ENCODE peak calls at places on chromosomes 1 and 21, in five cellular contexts. One of them, this sample, is unnamed.

GRCh38 chr1:78078358-78078757 is 32.6 kb downstream of the GIPC2 start:
- DNase-seq in NCI-H1694: no peak
- DNase-seq in AG20443: no peak
- DNase-seq in NCI-H2081: no peak
- DNase-seq in AG10803: no peak
- DNase-seq in this sample: no peak

GRCh38 chr21:29297483-29298347 is 1.0 kb upstream of the BACH1 start:
- DNase-seq in NCI-H1694: no peak
- DNase-seq in AG20443: no peak
- DNase-seq in NCI-H2081: no peak
- DNase-seq in AG10803: no peak
- DNase-seq in this sample: no peak

GRCh38 chr1:234985007-234985370 is 143.6 kb downstream of the TOMM20 start:
- DNase-seq in NCI-H1694: no peak
- DNase-seq in AG20443: no peak
- DNase-seq in NCI-H2081: no peak
- DNase-seq in AG10803: no peak
- DNase-seq in this sample: no peak

GRCh38 chr1:26582836-26583460 is 53.4 kb downstream of the RPS6KA1 start:
- DNase-seq in NCI-H1694: no peak
- DNase-seq in AG20443: peak; percentile 79
- DNase-seq in NCI-H2081: no peak
- DNase-seq in AG10803: peak; percentile 71
- DNase-seq in this sample: no peak

GRCh38 chr21:25638634-25639166 is 358 bp upstream of the JAM2 start:
- DNase-seq in NCI-H1694: no peak
- DNase-seq in AG20443: peak; percentile 14
- DNase-seq in NCI-H2081: no peak
- DNase-seq in AG10803: peak; percentile 27
- DNase-seq in this sample: no peak

GRCh38 chr1:80250573-80251168 is 1244.1 kb upstream of the ADGRL4 start:
- DNase-seq in NCI-H1694: no peak
- DNase-seq in AG20443: no peak
- DNase-seq in NCI-H2081: no peak
- DNase-seq in AG10803: no peak
- DNase-seq in this sample: no peak

GRCh38 chr1:100353988-100354387 is 1.7 kb downstream of the CDC14A start:
- DNase-seq in NCI-H1694: no peak
- DNase-seq in AG20443: peak; percentile 60
- DNase-seq in NCI-H2081: no peak
- DNase-seq in AG10803: peak; percentile 68
- DNase-seq in this sample: no peak

GRCh38 chr1:201190624-201191051 is at the start of gene IGFN1:
- DNase-seq in NCI-H1694: no peak
- DNase-seq in AG20443: no peak
- DNase-seq in NCI-H2081: no peak
- DNase-seq in AG10803: no peak
- DNase-seq in this sample: no peak

GRCh38 chr1:37149296-37149695 is 115.0 kb upstream of the GRIK3 start:
- DNase-seq in NCI-H1694: peak; percentile 31
- DNase-seq in AG20443: no peak
- DNase-seq in NCI-H2081: no peak
- DNase-seq in AG10803: no peak
- DNase-seq in this sample: peak; percentile 87

GRCh38 chr1:41387667-41388091 is 26.4 kb downstream of the FOXO6 start:
- DNase-seq in NCI-H1694: peak; percentile 55
- DNase-seq in AG20443: peak; percentile 85
- DNase-seq in NCI-H2081: peak; percentile 93
- DNase-seq in AG10803: peak; percentile 52
- DNase-seq in this sample: peak; percentile 87

GRCh38 chr21:44617071-44617501 is 5.2 kb downstream of the KRTAP10-8 start:
- DNase-seq in NCI-H1694: no peak
- DNase-seq in AG20443: no peak
- DNase-seq in NCI-H2081: no peak
- DNase-seq in AG10803: no peak
- DNase-seq in this sample: no peak

GRCh38 chr1:208333676-208334075 is 89.5 kb upstream of the PLXNA2 start:
- DNase-seq in NCI-H1694: no peak
- DNase-seq in AG20443: no peak
- DNase-seq in NCI-H2081: no peak
- DNase-seq in AG10803: no peak
- DNase-seq in this sample: no peak

GRCh38 chr1:237043846-237044636 is 2.1 kb downstream of the RYR2 start:
- DNase-seq in NCI-H1694: no peak
- DNase-seq in AG20443: no peak
- DNase-seq in NCI-H2081: no peak
- DNase-seq in AG10803: no peak
- DNase-seq in this sample: no peak

GRCh38 chr21:29654855-29655254 is 284.9 kb downstream of the GRIK1 start:
- DNase-seq in NCI-H1694: no peak
- DNase-seq in AG20443: no peak
- DNase-seq in NCI-H2081: no peak
- DNase-seq in AG10803: no peak
- DNase-seq in this sample: no peak

GRCh38 chr21:23026878-23027277 is 2028.7 kb downstream of the NCAM2 start:
- DNase-seq in NCI-H1694: no peak
- DNase-seq in AG20443: no peak
- DNase-seq in NCI-H2081: peak; percentile 43
- DNase-seq in AG10803: no peak
- DNase-seq in this sample: no peak

GRCh38 chr1:29676496-29676895 is 440.2 kb downstream of the PTPRU start:
- DNase-seq in NCI-H1694: no peak
- DNase-seq in AG20443: no peak
- DNase-seq in NCI-H2081: no peak
- DNase-seq in AG10803: no peak
- DNase-seq in this sample: no peak

GRCh38 chr1:79561521-79561978 is 555.0 kb upstream of the ADGRL4 start:
- DNase-seq in NCI-H1694: no peak
- DNase-seq in AG20443: no peak
- DNase-seq in NCI-H2081: no peak
- DNase-seq in AG10803: no peak
- DNase-seq in this sample: no peak

GRCh38 chr1:5975133-5975880 is 16.9 kb downstream of the NPHP4 start:
- DNase-seq in NCI-H1694: peak; percentile 57
- DNase-seq in AG20443: peak; percentile 87
- DNase-seq in NCI-H2081: peak; percentile 19
- DNase-seq in AG10803: peak; percentile 64
- DNase-seq in this sample: peak; percentile 12

GRCh38 chr1:6496360-6496704 is 4.9 kb upstream of the PLEKHG5 start:
- DNase-seq in NCI-H1694: no peak
- DNase-seq in AG20443: no peak
- DNase-seq in NCI-H2081: no peak
- DNase-seq in AG10803: no peak
- DNase-seq in this sample: no peak

GRCh38 chr1:193417945-193418744 is 231.7 kb upstream of the B3GALT2 start:
- DNase-seq in NCI-H1694: no peak
- DNase-seq in AG20443: peak; percentile 18
- DNase-seq in NCI-H2081: no peak
- DNase-seq in AG10803: peak; percentile 29
- DNase-seq in this sample: no peak

GRCh38 chr21:44005593-44005992 is 6.5 kb upstream of the TRAPPC10 start:
- DNase-seq in NCI-H1694: no peak
- DNase-seq in AG20443: no peak
- DNase-seq in NCI-H2081: no peak
- DNase-seq in AG10803: no peak
- DNase-seq in this sample: no peak

GRCh38 chr1:203628997-203629508 is 2.4 kb downstream of the ATP2B4 start:
- DNase-seq in NCI-H1694: no peak
- DNase-seq in AG20443: no peak
- DNase-seq in NCI-H2081: no peak
- DNase-seq in AG10803: no peak
- DNase-seq in this sample: no peak

GRCh38 chr1:185348296-185348695 is 31.3 kb upstream of the IVNS1ABP start:
- DNase-seq in NCI-H1694: no peak
- DNase-seq in AG20443: no peak
- DNase-seq in NCI-H2081: no peak
- DNase-seq in AG10803: no peak
- DNase-seq in this sample: no peak

GRCh38 chr1:36913523-36914060 is 120.7 kb downstream of the GRIK3 start:
- DNase-seq in NCI-H1694: no peak
- DNase-seq in AG20443: no peak
- DNase-seq in NCI-H2081: peak; percentile 33
- DNase-seq in AG10803: no peak
- DNase-seq in this sample: no peak

GRCh38 chr1:174968750-174969244 is 30.9 kb upstream of the CACYBP start:
- DNase-seq in NCI-H1694: no peak
- DNase-seq in AG20443: no peak
- DNase-seq in NCI-H2081: no peak
- DNase-seq in AG10803: peak; percentile 63
- DNase-seq in this sample: no peak

GRCh38 chr1:43284065-43284464 is 1.3 kb downstream of the C1orf210 start:
- DNase-seq in NCI-H1694: no peak
- DNase-seq in AG20443: no peak
- DNase-seq in NCI-H2081: no peak
- DNase-seq in AG10803: no peak
- DNase-seq in this sample: no peak

GRCh38 chr1:79667848-79668696 is 661.5 kb upstream of the ADGRL4 start:
- DNase-seq in NCI-H1694: no peak
- DNase-seq in AG20443: no peak
- DNase-seq in NCI-H2081: no peak
- DNase-seq in AG10803: no peak
- DNase-seq in this sample: no peak

GRCh38 chr1:42479621-42480020 is 16.5 kb downstream of the CCDC30 start:
- DNase-seq in NCI-H1694: peak; percentile 37
- DNase-seq in AG20443: no peak
- DNase-seq in NCI-H2081: peak; percentile 3
- DNase-seq in AG10803: peak; percentile 5
- DNase-seq in this sample: no peak

GRCh38 chr1:54347955-54348699 is 58.1 kb downstream of the SSBP3 start:
- DNase-seq in NCI-H1694: no peak
- DNase-seq in AG20443: no peak
- DNase-seq in NCI-H2081: no peak
- DNase-seq in AG10803: no peak
- DNase-seq in this sample: no peak

GRCh38 chr1:27292111-27292510 is 29.9 kb upstream of the TMEM222 start:
- DNase-seq in NCI-H1694: no peak
- DNase-seq in AG20443: peak; percentile 52
- DNase-seq in NCI-H2081: no peak
- DNase-seq in AG10803: peak; percentile 31
- DNase-seq in this sample: no peak

GRCh38 chr1:183543619-183544204 is 46.5 kb downstream of the NCF2 start:
- DNase-seq in NCI-H1694: peak; percentile 54
- DNase-seq in AG20443: peak; percentile 63
- DNase-seq in NCI-H2081: peak; percentile 44
- DNase-seq in AG10803: peak; percentile 69
- DNase-seq in this sample: peak; percentile 60

GRCh38 chr1:53350853-53351767 is 23.2 kb upstream of the LRP8 start:
- DNase-seq in NCI-H1694: no peak
- DNase-seq in AG20443: peak; percentile 3
- DNase-seq in NCI-H2081: no peak
- DNase-seq in AG10803: no peak
- DNase-seq in this sample: no peak

GRCh38 chr1:198153103-198153502 is 3.7 kb upstream of the NEK7 start:
- DNase-seq in NCI-H1694: no peak
- DNase-seq in AG20443: peak; percentile 60
- DNase-seq in NCI-H2081: no peak
- DNase-seq in AG10803: peak; percentile 91
- DNase-seq in this sample: peak; percentile 53

GRCh38 chr1:156623946-156624813 is 5.0 kb downstream of the HAPLN2 start:
- DNase-seq in NCI-H1694: peak; percentile 69
- DNase-seq in AG20443: peak; percentile 63
- DNase-seq in NCI-H2081: peak; percentile 59
- DNase-seq in AG10803: peak; percentile 18
- DNase-seq in this sample: no peak

GRCh38 chr1:162070094-162070748 is 730 bp downstream of the NOS1AP start:
- DNase-seq in NCI-H1694: no peak
- DNase-seq in AG20443: no peak
- DNase-seq in NCI-H2081: no peak
- DNase-seq in AG10803: no peak
- DNase-seq in this sample: no peak

This sample was measured in NCI-H446 treated with DMSO at 0.1 percent for 48 hours.